ENCODE peak calls at places on chromosome 11, in seven cellular contexts. One of them, this sample, is unnamed.

GRCh38 chr11:80720295-80720694 is 1279.5 kb upstream of the TENM4 start:
- DNase-seq in suprapubic skin: no peak
- DNase-seq in transverse colon: no peak
- DNase-seq in H1: no peak
- DNase-seq in HCT116: no peak
- DNase-seq in breast epithelium: no peak
- DNase-seq in spleen: no peak
- DNase-seq in this sample: no peak

GRCh38 chr11:130555251-130555841 is 106.9 kb downstream of the ADAMTS15 start:
- DNase-seq in suprapubic skin: no peak
- DNase-seq in H1: no peak
- DNase-seq in HCT116: no peak
- DNase-seq in breast epithelium: peak; percentile 58
- DNase-seq in spleen: no peak
- DNase-seq in transverse colon: no peak
- DNase-seq in this sample: no peak

GRCh38 chr11:128260398-128260797 is 327.0 kb downstream of the ETS1 start:
- DNase-seq in HCT116: no peak
- DNase-seq in transverse colon: no peak
- DNase-seq in suprapubic skin: no peak
- DNase-seq in spleen: no peak
- DNase-seq in H1: no peak
- DNase-seq in breast epithelium: no peak
- DNase-seq in this sample: no peak

GRCh38 chr11:96188625-96189006 is 154.4 kb downstream of the MAML2 start:
- DNase-seq in transverse colon: no peak
- DNase-seq in H1: no peak
- DNase-seq in suprapubic skin: no peak
- DNase-seq in breast epithelium: no peak
- DNase-seq in spleen: no peak
- DNase-seq in HCT116: no peak
- DNase-seq in this sample: no peak

GRCh38 chr11:125871391-125872137 is 15.9 kb upstream of the HYLS1 start:
- DNase-seq in transverse colon: no peak
- DNase-seq in spleen: no peak
- DNase-seq in H1: peak; percentile 87
- DNase-seq in HCT116: peak; percentile 29
- DNase-seq in suprapubic skin: no peak
- DNase-seq in breast epithelium: no peak
- DNase-seq in this sample: no peak

GRCh38 chr11:19698493-19699292 is 13.9 kb upstream of the NAV2 start:
- DNase-seq in HCT116: no peak
- DNase-seq in H1: no peak
- DNase-seq in transverse colon: no peak
- DNase-seq in breast epithelium: peak; percentile 66
- DNase-seq in spleen: no peak
- DNase-seq in suprapubic skin: peak; percentile 87
- DNase-seq in this sample: peak; percentile 89

GRCh38 chr11:8777907-8778767 is 95.5 kb downstream of the RPL27A start:
- DNase-seq in transverse colon: peak; percentile 33
- DNase-seq in H1: no peak
- DNase-seq in HCT116: no peak
- DNase-seq in spleen: no peak
- DNase-seq in breast epithelium: peak; percentile 51
- DNase-seq in suprapubic skin: no peak
- DNase-seq in this sample: peak; percentile 86

GRCh38 chr11:120974466-120974865 is 49.4 kb upstream of the TBCEL start:
- DNase-seq in transverse colon: no peak
- DNase-seq in spleen: no peak
- DNase-seq in suprapubic skin: no peak
- DNase-seq in H1: no peak
- DNase-seq in HCT116: no peak
- DNase-seq in breast epithelium: no peak
- DNase-seq in this sample: no peak

GRCh38 chr11:63273685-63274084 is 30.3 kb upstream of the SLC22A25 start:
- DNase-seq in HCT116: no peak
- DNase-seq in breast epithelium: no peak
- DNase-seq in transverse colon: no peak
- DNase-seq in H1: no peak
- DNase-seq in spleen: no peak
- DNase-seq in suprapubic skin: no peak
- DNase-seq in this sample: no peak

GRCh38 chr11:77269484-77270123 is 31.9 kb downstream of the GDPD4 start:
- DNase-seq in spleen: no peak
- DNase-seq in H1: no peak
- DNase-seq in breast epithelium: no peak
- DNase-seq in transverse colon: no peak
- DNase-seq in suprapubic skin: no peak
- DNase-seq in HCT116: no peak
- DNase-seq in this sample: no peak

GRCh38 chr11:116844722-116845121 is 7.3 kb upstream of the APOA1 start:
- DNase-seq in H1: no peak
- DNase-seq in suprapubic skin: no peak
- DNase-seq in breast epithelium: no peak
- DNase-seq in spleen: no peak
- DNase-seq in transverse colon: no peak
- DNase-seq in HCT116: no peak
- DNase-seq in this sample: no peak

GRCh38 chr11:130212431-130212961 is 52.9 kb downstream of the ST14 start:
- DNase-seq in HCT116: no peak
- DNase-seq in suprapubic skin: peak; percentile 64
- DNase-seq in spleen: peak; percentile 74
- DNase-seq in breast epithelium: peak; percentile 6
- DNase-seq in transverse colon: peak; percentile 9
- DNase-seq in H1: peak; percentile 50
- DNase-seq in this sample: peak; percentile 55

DNA sequence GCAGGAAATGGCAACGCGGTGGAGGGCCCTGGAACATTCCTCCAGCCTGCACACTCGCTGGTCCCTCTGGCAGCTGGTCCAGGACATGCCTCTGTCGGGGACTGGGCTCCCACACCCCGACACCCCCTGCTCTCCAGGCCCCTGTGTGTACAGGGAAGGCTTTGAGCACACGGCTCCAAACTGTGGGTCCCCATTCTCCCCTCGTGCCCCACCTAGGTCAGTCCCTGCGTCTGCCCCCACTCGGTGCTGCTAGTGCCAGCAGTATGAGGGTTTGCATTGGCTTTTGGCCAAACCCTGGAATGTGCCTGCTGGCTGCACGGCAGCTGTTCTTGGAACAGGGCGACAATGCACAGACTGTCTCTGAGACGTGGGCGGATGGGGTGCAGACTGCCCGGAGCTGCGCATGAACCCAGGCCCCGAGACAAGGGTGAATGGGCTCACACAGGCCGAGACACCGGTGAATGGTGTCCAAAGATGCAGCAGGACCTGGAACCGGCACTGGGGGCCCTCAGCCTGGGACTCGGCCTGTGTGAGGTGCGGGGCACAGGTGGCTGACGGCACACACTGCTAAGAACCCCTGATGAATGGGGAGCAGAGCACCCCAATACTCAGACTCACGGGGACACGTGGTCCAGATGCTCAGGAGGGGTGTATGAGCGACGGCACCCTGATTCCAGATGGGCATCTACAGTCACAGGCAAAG is 7.5 kb upstream of the SYT8 start:
- DNase-seq in H1: no peak
- DNase-seq in HCT116: no peak
- DNase-seq in breast epithelium: peak; percentile 95
- DNase-seq in transverse colon: peak; percentile 71
- DNase-seq in suprapubic skin: no peak
- DNase-seq in spleen: no peak
- DNase-seq in this sample: peak; percentile 72
- TF ChIP-seq POLR2AphosphoS5 in H1: no peak
- TF ChIP-seq POLR2AphosphoS5 in HCT116: no peak
- TF ChIP-seq POLR2AphosphoS5 in breast epithelium: peak; percentile 90
- TF ChIP-seq POLR2AphosphoS5 in transverse colon: peak; percentile 43
- TF ChIP-seq POLR2AphosphoS5 in suprapubic skin: peak; percentile 22
- TF ChIP-seq POLR2AphosphoS5 in spleen: peak; percentile 50
- TF ChIP-seq POLR2AphosphoS5 in this sample: peak; percentile 34

GRCh38 chr11:66694732-66695207 is 17.1 kb upstream of the RBM4B start:
- DNase-seq in H1: peak; percentile 95
- DNase-seq in transverse colon: peak; percentile 93
- DNase-seq in breast epithelium: peak; percentile 93
- DNase-seq in spleen: peak; percentile 93
- DNase-seq in HCT116: peak; percentile 96
- DNase-seq in suprapubic skin: peak; percentile 91
- DNase-seq in this sample: peak; percentile 93
- TF ChIP-seq POLR2A in H1: no peak
- TF ChIP-seq POLR2A in transverse colon: no peak
- TF ChIP-seq POLR2A in breast epithelium: no peak
- TF ChIP-seq POLR2A in spleen: no peak
- TF ChIP-seq POLR2A in HCT116: no peak
- TF ChIP-seq POLR2A in suprapubic skin: no peak
- TF ChIP-seq POLR2A in this sample: no peak

GRCh38 chr11:44016129-44016528 is 31.7 kb upstream of the ACCSL start:
- DNase-seq in H1: peak; percentile 23
- DNase-seq in spleen: no peak
- DNase-seq in breast epithelium: no peak
- DNase-seq in suprapubic skin: peak; percentile 79
- DNase-seq in HCT116: no peak
- DNase-seq in transverse colon: no peak
- DNase-seq in this sample: peak; percentile 77
- H3K27ac ChIP-seq in H1: no peak overlapping the region
- H3K27ac ChIP-seq in spleen: no peak overlapping the region
- H3K27ac ChIP-seq in breast epithelium: no peak overlapping the region
- H3K27ac ChIP-seq in suprapubic skin: no peak overlapping the region
- H3K27ac ChIP-seq in HCT116: no peak overlapping the region
- H3K27ac ChIP-seq in transverse colon: no peak overlapping the region
- H3K27ac ChIP-seq in this sample: no peak overlapping the region

GRCh38 chr11:132052904-132053303 is 682.5 kb downstream of the NTM start:
- DNase-seq in spleen: no peak
- DNase-seq in transverse colon: no peak
- DNase-seq in breast epithelium: no peak
- DNase-seq in suprapubic skin: no peak
- DNase-seq in H1: no peak
- DNase-seq in HCT116: no peak
- DNase-seq in this sample: no peak

GRCh38 chr11:132054822-132055221 is 684.4 kb downstream of the NTM start:
- DNase-seq in breast epithelium: no peak
- DNase-seq in transverse colon: no peak
- DNase-seq in HCT116: no peak
- DNase-seq in H1: no peak
- DNase-seq in spleen: no peak
- DNase-seq in suprapubic skin: no peak
- DNase-seq in this sample: no peak

GRCh38 chr11:132056689-132057088 is 686.3 kb downstream of the NTM start:
- DNase-seq in breast epithelium: no peak
- DNase-seq in H1: no peak
- DNase-seq in suprapubic skin: no peak
- DNase-seq in transverse colon: no peak
- DNase-seq in HCT116: no peak
- DNase-seq in spleen: no peak
- DNase-seq in this sample: no peak

GRCh38 chr11:132058211-132058772 is 687.9 kb downstream of the NTM start:
- DNase-seq in H1: no peak
- DNase-seq in suprapubic skin: no peak
- DNase-seq in breast epithelium: no peak
- DNase-seq in spleen: no peak
- DNase-seq in HCT116: no peak
- DNase-seq in transverse colon: peak; percentile 17
- DNase-seq in this sample: no peak

GRCh38 chr11:132055296-132055695 is 684.9 kb downstream of the NTM start:
- DNase-seq in H1: no peak
- DNase-seq in breast epithelium: no peak
- DNase-seq in spleen: no peak
- DNase-seq in suprapubic skin: no peak
- DNase-seq in transverse colon: no peak
- DNase-seq in HCT116: no peak
- DNase-seq in this sample: no peak
- TF ChIP-seq POLR2AphosphoS5 in H1: no peak
- TF ChIP-seq POLR2AphosphoS5 in breast epithelium: no peak
- TF ChIP-seq POLR2AphosphoS5 in spleen: no peak
- TF ChIP-seq POLR2AphosphoS5 in suprapubic skin: no peak
- TF ChIP-seq POLR2AphosphoS5 in transverse colon: no peak
- TF ChIP-seq POLR2AphosphoS5 in HCT116: no peak
- TF ChIP-seq POLR2AphosphoS5 in this sample: no peak

DNA sequence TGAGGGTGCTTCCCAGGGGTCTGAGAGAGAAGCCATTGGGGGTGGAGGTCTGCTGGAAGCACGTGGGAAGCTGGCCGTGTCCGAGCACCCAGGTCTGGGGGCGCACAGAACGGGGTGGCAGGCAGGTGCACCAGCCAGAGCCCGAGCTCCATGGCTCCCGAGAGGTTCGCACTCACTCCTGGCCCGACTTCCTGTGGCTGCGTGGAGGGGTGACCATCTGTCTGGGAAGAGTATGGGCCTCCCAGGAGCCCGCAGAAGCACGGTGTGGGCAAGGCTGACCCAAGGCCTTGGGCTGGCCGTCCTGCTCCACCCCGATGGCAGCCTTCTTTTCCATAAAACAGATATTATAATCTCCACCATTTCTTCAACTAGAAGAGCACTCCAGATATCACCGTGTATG is 256.0 kb upstream of the B3GAT1 start:
- DNase-seq in spleen: peak; percentile 54
- DNase-seq in HCT116: no peak
- DNase-seq in suprapubic skin: peak; percentile 60
- DNase-seq in breast epithelium: no peak
- DNase-seq in transverse colon: no peak
- DNase-seq in H1: no peak
- DNase-seq in this sample: peak; percentile 44
- TF ChIP-seq POLR2A in spleen: no peak
- TF ChIP-seq POLR2A in HCT116: no peak
- TF ChIP-seq POLR2A in suprapubic skin: no peak
- TF ChIP-seq POLR2A in breast epithelium: no peak
- TF ChIP-seq POLR2A in transverse colon: no peak
- TF ChIP-seq POLR2A in H1: no peak
- TF ChIP-seq POLR2A in this sample: no peak

GRCh38 chr11:74282421-74282820 is 29.0 kb downstream of the P4HA3 start:
- DNase-seq in breast epithelium: no peak
- DNase-seq in spleen: no peak
- DNase-seq in transverse colon: no peak
- DNase-seq in HCT116: no peak
- DNase-seq in H1: no peak
- DNase-seq in suprapubic skin: no peak
- DNase-seq in this sample: no peak
- H3K27ac ChIP-seq in breast epithelium: no peak overlapping the region
- H3K27ac ChIP-seq in spleen: no peak overlapping the region
- H3K27ac ChIP-seq in transverse colon: no peak overlapping the region
- H3K27ac ChIP-seq in HCT116: no peak overlapping the region
- H3K27ac ChIP-seq in H1: no peak overlapping the region
- H3K27ac ChIP-seq in suprapubic skin: no peak overlapping the region
- H3K27ac ChIP-seq in this sample: no peak overlapping the region

DNA sequence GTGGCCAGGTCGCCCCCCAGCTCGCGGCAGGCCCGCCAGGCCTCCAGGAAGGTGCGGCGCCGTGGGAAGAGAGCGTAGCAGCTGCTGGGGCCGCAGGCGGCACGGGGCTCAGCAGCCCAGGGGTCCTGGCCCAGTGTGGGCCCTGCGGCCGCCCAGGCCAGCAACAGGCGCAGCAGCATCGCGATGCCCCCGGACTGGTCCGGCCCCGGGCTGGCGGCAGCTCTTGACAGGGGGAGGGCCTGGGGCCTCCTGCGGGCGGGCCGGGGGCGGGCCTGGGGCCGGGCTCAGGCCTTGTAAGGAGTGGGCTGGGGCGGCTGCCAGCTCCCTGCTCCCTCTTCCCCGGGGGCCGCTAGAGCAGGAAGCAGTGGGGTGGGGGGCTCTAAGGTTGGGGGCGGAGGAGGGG is at the start of gene CD248:
- DNase-seq in transverse colon: peak; percentile 43
- DNase-seq in H1: no peak
- DNase-seq in suprapubic skin: no peak
- DNase-seq in HCT116: no peak
- DNase-seq in spleen: peak; percentile 84
- DNase-seq in breast epithelium: no peak
- DNase-seq in this sample: peak; percentile 92
- TF ChIP-seq POLR2AphosphoS5 in transverse colon: no peak
- TF ChIP-seq POLR2AphosphoS5 in H1: no peak
- TF ChIP-seq POLR2AphosphoS5 in suprapubic skin: no peak
- TF ChIP-seq POLR2AphosphoS5 in HCT116: no peak
- TF ChIP-seq POLR2AphosphoS5 in spleen: peak; percentile 55
- TF ChIP-seq POLR2AphosphoS5 in breast epithelium: no peak
- TF ChIP-seq POLR2AphosphoS5 in this sample: peak; percentile 47

This sample was measured in sigmoid colon.